ENCODE peak calls at places on chromosomes 6 and 20, in seven cellular contexts. Z, W, H, L, M, T and R are unnamed samples. For H3K4me1, the result is how much of the 10 kb centered on the place peaks cover.

GRCh38 chr6:43951063-43951755 is 176.0 kb downstream of the MRPL14 start:
- DNase-seq in L (peak), H (peak), W (peak), T (peak), Z (no peak), M (peak), R (no peak)

GRCh38 chr20:38624084-38624483 is 22.5 kb downstream of the ARHGAP40 start:
- DNase-seq in Z (no peak), T (no peak), L (no peak), W (no peak), H (no peak), M (no peak), R (no peak)

GRCh38 chr20:55540486-55540885 is 464.8 kb downstream of the CBLN4 start:
- DNase-seq in L (no peak), W (no peak), H (no peak), T (no peak), Z (no peak), M (no peak), R (no peak)

GRCh38 chr20:20161611-20162010 is 109.3 kb downstream of the CFAP61 start:
- DNase-seq in T (no peak), L (no peak), W (no peak), M (no peak), H (no peak), Z (no peak), R (no peak)

GRCh38 chr6:111631930-111632460 is 26.3 kb upstream of the TRAF3IP2 start:
- DNase-seq in M (no peak), L (peak), H (no peak), Z (no peak), T (no peak), W (no peak), R (no peak)

GRCh38 chr20:53517146-53517545 is 76.5 kb downstream of the ZNF217 start:
- DNase-seq in L (no peak), Z (no peak), H (no peak), T (no peak), M (no peak), W (no peak), R (no peak)

GRCh38 chr6:166621114-166621540 is 5.9 kb downstream of the RPS6KA2 start:
- DNase-seq in Z (peak), W (no peak), T (no peak), H (no peak), L (no peak), M (no peak), R (no peak)

GRCh38 chr6:130928993-130929678 is 101.9 kb downstream of the SMLR1 start:
- DNase-seq in W (no peak), L (no peak), M (peak), T (no peak), Z (no peak), H (peak), R (no peak)

GRCh38 chr6:153032255-153032882 is 29.9 kb upstream of the MTRF1L start:
- DNase-seq in L (no peak), M (peak), H (peak), Z (no peak), T (no peak), W (peak), R (no peak)

GRCh38 chr20:47033665-47034064 is 139.0 kb downstream of the EYA2 start:
- DNase-seq in T (no peak), Z (no peak), W (no peak), M (no peak), H (no peak), L (no peak), R (no peak)

GRCh38 chr6:130969807-130970491 is 93.1 kb downstream of the EPB41L2 start:
- DNase-seq in W (no peak), L (peak), T (peak), Z (peak), H (peak), M (no peak), R (no peak)

GRCh38 chr20:32282461-32282860 is 5.0 kb downstream of the KIF3B start:
- DNase-seq in T (peak), M (no peak), L (no peak), H (no peak), Z (no peak), W (no peak), R (no peak)

GRCh38 chr6:7087491-7087979 is 20.2 kb upstream of the RREB1 start:
- DNase-seq in L (no peak), M (no peak), H (no peak), T (no peak), W (peak), Z (no peak), R (no peak)

GRCh38 chr20:57210054-57210910 is 56.2 kb downstream of the BMP7 start:
- DNase-seq in L (no peak), W (no peak), T (peak), M (no peak), H (no peak), Z (no peak), R (no peak)

GRCh38 chr6:109690373-109690739 is 646 bp downstream of the AK9 start:
- DNase-seq in Z (no peak), H (peak), M (no peak), W (peak), L (peak), T (peak), R (no peak)

GRCh38 chr20:48463916-48464315 is 363.9 kb downstream of the PREX1 start:
- DNase-seq in H (peak), T (no peak), W (no peak), L (no peak), Z (no peak), M (no peak), R (no peak)

GRCh38 chr6:137044366-137045220 is at the start of gene IL20RA:
- DNase-seq in H (peak), L (peak), W (peak), M (peak), T (peak), Z (no peak), R (no peak)

GRCh38 chr20:10074513-10074912 is 39.7 kb downstream of the ANKEF1 start:
- DNase-seq in Z (no peak), L (no peak), T (no peak), M (peak), W (no peak), H (peak), R (peak)

GRCh38 chr6:36131517-36132220 is 1.4 kb downstream of the MAPK13 start:
- DNase-seq in W (peak), T (no peak), H (peak), Z (peak), L (peak), M (peak), R (no peak)

GRCh38 chr6:12371641-12372146 is 81.5 kb downstream of the EDN1 start:
- DNase-seq in Z (no peak), L (no peak), M (peak), T (no peak), W (no peak), H (peak), R (no peak)

GRCh38 chr6:1381397-1382330 is 7.7 kb upstream of the FOXF2 start:
- DNase-seq in L (peak), M (no peak), H (peak), T (no peak), W (no peak), Z (peak), R (no peak)

GRCh38 chr6:37493047-37493995 is 6.4 kb downstream of the CCDC167 start:
- DNase-seq in M (no peak), W (no peak), L (no peak), T (no peak), Z (no peak), H (no peak), R (no peak)

GRCh38 chr6:125748534-125749111 is 809 bp upstream of the HEY2 start:
- DNase-seq in L (no peak), Z (no peak), M (no peak), H (peak), T (no peak), W (peak), R (no peak)

GRCh38 chr6:506508-506907 is 115.0 kb downstream of the IRF4 start:
- DNase-seq in M (no peak), Z (no peak), L (no peak), T (no peak), H (no peak), W (peak), R (no peak)

GRCh38 chr6:16002332-16003196 is 126.3 kb upstream of the MYLIP start:
- DNase-seq in M (no peak), W (no peak), H (no peak), T (no peak), L (no peak), Z (no peak), R (no peak)

GRCh38 chr20:24134284-24134683 is 145.7 kb upstream of the GGTLC1 start:
- DNase-seq in H (no peak), T (no peak), W (no peak), Z (no peak), M (peak), L (no peak), R (no peak)

GRCh38 chr20:24134930-24135329 is 146.4 kb upstream of the GGTLC1 start:
- DNase-seq in T (no peak), L (no peak), H (no peak), W (no peak), Z (no peak), M (no peak), R (no peak)

GRCh38 chr20:24131684-24132083 is 143.1 kb upstream of the GGTLC1 start:
- DNase-seq in T (no peak), L (no peak), W (peak), M (no peak), Z (no peak), H (no peak), R (no peak)

GRCh38 chr20:24131281-24131680 is 142.7 kb upstream of the GGTLC1 start:
- DNase-seq in H (no peak), L (no peak), W (no peak), Z (no peak), M (peak), T (no peak), R (no peak)

DNA sequence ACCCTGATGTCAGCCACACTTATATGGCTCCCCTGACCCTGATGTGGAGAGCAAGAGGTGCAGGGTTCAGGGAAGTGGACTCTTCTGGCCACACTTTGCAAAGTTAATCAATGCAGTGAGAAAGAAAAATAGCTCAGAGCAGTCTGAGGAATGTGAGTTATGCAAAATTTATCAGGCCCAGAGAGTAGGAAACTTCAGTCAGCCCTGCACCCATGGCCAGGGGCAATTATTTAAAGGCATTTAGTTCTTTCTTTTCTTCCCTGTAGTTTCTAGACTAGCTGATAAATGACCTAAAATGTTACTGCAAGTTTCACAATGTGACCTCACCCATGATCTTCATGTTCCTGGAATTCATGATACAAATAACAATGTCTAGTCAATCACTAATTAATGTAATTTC is 143.7 kb upstream of the GGTLC1 start:
- DNase-seq in M (peak), T (no peak), H (no peak), Z (no peak), W (no peak), L (no peak), R (no peak)
- H3K27ac ChIP-seq in M (peak), T (no peak), H (no peak), Z (no peak), W (no peak), L (no peak), R (no peak)

DNA sequence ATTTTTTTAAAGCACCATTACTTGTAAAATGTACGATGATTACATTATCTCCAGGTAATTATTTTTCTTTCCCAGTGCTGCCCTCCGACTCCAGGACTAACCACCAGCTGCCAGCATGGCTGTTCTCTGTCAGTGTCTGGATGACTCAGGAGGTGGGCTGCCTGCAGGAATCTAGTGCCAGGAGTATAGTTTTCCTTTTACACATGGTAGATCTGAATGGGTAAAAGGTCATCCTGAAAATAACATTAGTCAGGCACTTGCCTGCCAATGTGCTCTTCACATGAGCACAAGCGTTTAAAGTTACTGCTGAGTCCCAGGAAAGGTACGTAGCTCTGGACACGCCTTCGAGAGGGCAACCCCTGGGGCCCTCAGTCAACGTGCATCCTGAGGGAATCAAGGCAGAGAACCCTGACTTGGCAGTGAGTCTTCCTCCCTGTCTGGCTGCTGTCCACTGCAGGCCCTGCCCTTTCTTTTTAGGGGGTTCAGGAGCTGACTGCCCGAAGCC is 2.4 kb downstream of the DYNLT1 start:
- DNase-seq in T (peak), L (peak), H (peak), M (peak), W (no peak), Z (peak), R (no peak)
- H3K4me3 ChIP-seq in T (peak), L (no peak), H (peak), M (peak), W (peak), Z (no peak), R (peak)

GRCh38 chr6:147925826-147926225 is 416.8 kb upstream of the SASH1 start:
- DNase-seq in Z (no peak), T (no peak), M (no peak), L (no peak), H (no peak), W (no peak), R (no peak)

GRCh38 chr6:147924598-147924997 is 416.1 kb downstream of the SAMD5 start:
- DNase-seq in T (no peak), W (no peak), H (no peak), M (no peak), Z (no peak), L (no peak), R (no peak)

DNA sequence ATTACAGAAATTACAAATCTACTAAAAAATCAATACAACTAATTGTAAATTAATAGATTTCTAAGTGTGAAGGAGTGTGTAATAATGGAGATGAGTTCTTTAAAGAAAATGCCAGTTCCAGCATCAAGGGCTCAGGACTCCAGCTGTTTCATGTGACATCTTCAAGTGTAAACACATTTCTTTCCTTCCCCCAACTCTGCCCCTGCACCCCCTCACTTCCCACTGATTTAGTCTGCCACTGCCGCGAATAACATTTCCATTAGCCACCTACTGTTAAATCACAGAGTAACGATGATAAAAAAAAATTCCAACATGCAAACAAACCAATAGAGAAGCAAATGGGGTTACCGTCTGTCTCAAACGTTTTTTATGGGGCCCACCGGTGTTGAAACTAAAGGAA is 414.3 kb downstream of the SAMD5 start:
- DNase-seq in Z (no peak), L (no peak), M (no peak), H (no peak), T (no peak), W (no peak), R (no peak)
- H3K4me1 ChIP-seq in Z (under half), L (under half), M (under half), H (under half), T (under half), W (under half), R (under half)

DNA sequence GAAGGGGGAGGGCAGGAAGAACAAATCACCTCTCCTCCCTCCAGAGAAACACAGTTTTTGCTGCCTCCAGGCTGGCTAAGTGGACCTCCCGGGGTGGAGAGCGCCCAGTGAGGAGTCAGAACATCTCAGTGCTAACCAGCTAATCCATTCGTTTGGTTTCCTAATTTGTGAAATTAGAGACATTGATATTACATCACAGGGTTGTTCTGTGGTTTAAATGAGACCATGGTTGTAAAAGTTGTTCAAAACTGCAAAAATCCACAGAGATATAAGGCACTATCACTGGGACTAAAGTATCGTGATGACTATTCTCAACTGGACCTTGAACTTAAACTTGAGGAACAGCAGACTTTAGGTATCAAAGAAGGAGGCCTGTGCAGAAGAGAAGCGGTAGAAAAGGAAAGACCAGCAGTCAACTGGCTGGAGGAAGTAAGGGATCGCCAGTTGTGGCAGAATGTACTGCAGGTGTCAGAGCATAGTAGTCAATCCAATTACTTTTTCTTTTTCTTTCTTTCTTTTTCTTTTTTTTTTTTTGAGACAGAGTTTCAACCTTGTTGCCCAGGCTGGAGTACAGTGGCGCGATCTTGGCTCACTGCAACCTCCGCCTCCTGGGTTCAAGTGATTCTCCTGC is 33.9 kb downstream of the RIPOR2 start:
- DNase-seq in Z (no peak), L (no peak), W (no peak), T (no peak), H (no peak), M (no peak), R (no peak)
- H3K27ac ChIP-seq in Z (no peak), L (peak), W (peak), T (peak), H (no peak), M (no peak), R (no peak)

DNA sequence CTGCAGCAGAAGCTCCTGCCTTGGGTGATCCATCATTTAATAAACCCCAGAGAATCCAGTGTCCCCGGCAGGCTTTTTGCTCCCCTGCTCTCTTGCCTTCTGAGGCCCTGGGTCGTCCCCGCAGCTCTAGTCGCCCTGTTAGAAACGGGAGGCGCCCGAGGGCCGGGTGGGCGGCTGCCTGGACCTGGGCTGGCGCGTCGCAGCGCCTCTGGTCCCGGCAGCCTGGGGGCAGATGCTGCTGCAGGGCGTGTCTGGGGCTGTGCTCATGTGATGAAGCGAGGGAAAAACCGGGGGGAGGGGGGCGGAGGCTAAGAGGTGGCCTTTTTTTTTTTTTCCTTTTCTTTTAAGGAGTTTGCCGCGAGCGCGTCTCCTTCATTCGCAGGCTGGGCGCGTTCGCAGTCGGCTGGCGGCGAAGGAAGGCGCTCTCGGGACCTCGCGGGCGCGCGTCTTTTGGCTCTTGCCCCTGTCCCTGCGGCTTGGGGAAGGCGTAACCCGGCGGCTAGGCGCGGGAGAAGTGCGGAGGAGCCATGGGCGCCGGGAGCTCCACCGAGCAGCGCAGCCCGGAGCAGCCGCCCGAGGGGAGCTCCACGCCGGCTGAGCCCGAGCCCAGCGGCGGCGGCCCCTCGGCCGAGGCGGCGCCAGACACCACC is 394 bp downstream of the AKAP12 start:
- DNase-seq in Z (peak), H (peak), M (peak), T (peak), W (peak), L (peak), R (peak)
- H3K4me3 ChIP-seq in Z (peak), H (peak), M (peak), T (peak), W (no peak), L (peak), R (peak)

GRCh38 chr6:156780962-156781705 is 4.0 kb downstream of the ARID1B start:
- DNase-seq in M (no peak), H (peak), T (no peak), Z (no peak), L (no peak), W (no peak), R (no peak)

GRCh38 chr6:156781882-156782631 is 4.9 kb downstream of the ARID1B start:
- DNase-seq in L (no peak), Z (no peak), H (peak), W (peak), M (no peak), T (no peak), R (no peak)

GRCh38 chr6:156786652-156787051 is 9.5 kb downstream of the ARID1B start:
- DNase-seq in H (no peak), Z (no peak), M (no peak), T (no peak), W (no peak), L (no peak), R (no peak)

GRCh38 chr6:156782691-156783320 is 5.6 kb downstream of the ARID1B start:
- DNase-seq in T (no peak), M (no peak), H (peak), W (no peak), L (no peak), Z (no peak), R (no peak)

GRCh38 chr6:156783958-156784357 is 6.8 kb downstream of the ARID1B start:
- DNase-seq in H (no peak), T (no peak), Z (no peak), M (no peak), L (no peak), W (no peak), R (no peak)
- H3K4me1 ChIP-seq in H (under half), T (half or more), Z (under half), M (under half), L (under half), W (half or more), R (half or more)

GRCh38 chr20:50526403-50526989 is 16.3 kb downstream of the PTPN1 start:
- DNase-seq in Z (no peak), H (no peak), L (no peak), T (no peak), M (no peak), W (no peak), R (no peak)
- H3K27ac ChIP-seq in Z (no peak), H (no peak), L (no peak), T (no peak), M (no peak), W (no peak), R (no peak)

GRCh38 chr6:154509421-154510143 is 903 bp downstream of the CNKSR3 start:
- DNase-seq in T (peak), H (peak), M (no peak), W (peak), Z (peak), L (peak), R (no peak)
- H3K4me3 ChIP-seq in T (peak), H (peak), M (peak), W (no peak), Z (peak), L (peak), R (peak)

GRCh38 chr6:164069352-164070022 is 655.0 kb downstream of the QKI start:
- DNase-seq in L (no peak), T (peak), M (no peak), Z (no peak), H (no peak), W (no peak), R (no peak)
- H3K4me1 ChIP-seq in L (under half), T (under half), M (under half), Z (under half), H (under half), W (under half), R (under half)

GRCh38 chr6:11083491-11083890 is 10.1 kb upstream of the SMIM13 start:
- DNase-seq in L (no peak), T (no peak), M (no peak), W (no peak), H (peak), Z (no peak), R (no peak)
- H3K27ac ChIP-seq in L (no peak), T (no peak), M (no peak), W (no peak), H (no peak), Z (no peak), R (no peak)